ENCODE peak calls at places on chromosomes 13 and 19, in four cellular contexts. Y is astrocyte of the cerebellum, L is NB4, S is PC-3. A is an unnamed sample.

GRCh38 chr13:29472317-29472961 is 123.0 kb downstream of the SLC7A1 start:
- DNase-seq in L (peak), Y (peak), S (peak), A (peak)

GRCh38 chr13:20525601-20526544 is at the start of gene CRYL1:
- DNase-seq in Y (no peak), L (peak), S (peak), A (no peak)

GRCh38 chr19:10009269-10009665 is 1.0 kb downstream of the COL5A3 start:
- DNase-seq in Y (no peak), L (peak), S (peak), A (peak)

GRCh38 chr13:44680746-44681355 is 104.7 kb upstream of the TSC22D1 start:
- DNase-seq in Y (no peak), L (no peak), S (no peak), A (no peak)

GRCh38 chr19:38441660-38442348 is 8.3 kb downstream of the RYR1 start:
- DNase-seq in Y (no peak), L (peak), S (no peak), A (no peak)

GRCh38 chr19:14542721-14543328 is 13.4 kb downstream of the TECR start:
- DNase-seq in S (no peak), Y (no peak), L (peak), A (no peak)

GRCh38 chr19:38394488-38394887 is 6.0 kb downstream of the SPRED3 start:
- DNase-seq in Y (no peak), S (no peak), L (no peak), A (no peak)

GRCh38 chr13:30752201-30752797 is 17.0 kb downstream of the ALOX5AP start:
- DNase-seq in L (no peak), Y (no peak), S (no peak), A (no peak)

GRCh38 chr19:47158367-47158791 is 27.7 kb downstream of the SAE1 start:
- DNase-seq in Y (no peak), L (no peak), S (no peak), A (no peak)

GRCh38 chr19:2533686-2534085 is 57.8 kb downstream of the GADD45B start:
- DNase-seq in L (no peak), Y (no peak), S (peak), A (no peak)

DNA sequence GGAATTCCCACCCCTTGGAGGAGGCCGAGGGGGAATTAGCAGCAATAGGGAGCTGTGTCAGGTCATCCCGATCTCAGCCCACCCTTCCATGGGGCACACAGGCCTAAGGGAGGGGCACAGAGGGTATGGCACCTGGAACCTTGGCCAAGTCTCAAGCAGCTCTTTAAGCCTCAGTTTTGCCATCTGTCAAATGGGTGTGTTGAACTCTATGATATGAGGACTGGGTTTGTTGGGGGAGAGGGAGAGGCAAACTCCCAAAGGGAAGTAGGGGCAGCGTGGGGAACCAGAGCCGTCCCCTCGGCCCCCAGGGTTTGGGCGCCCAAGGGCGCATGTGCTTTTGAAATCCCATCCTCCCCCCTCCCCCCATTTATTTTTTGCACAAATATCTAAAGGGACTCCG is 49.7 kb downstream of the COLGALT1 start:
- DNase-seq in S (no peak), L (no peak), Y (no peak), A (no peak)
- H3K4me3 ChIP-seq in S (no peak), L (no peak), Y (no peak), A (no peak)

GRCh38 chr13:25971499-25972145 is 80.2 kb downstream of the SHISA2 start:
- DNase-seq in L (no peak), S (peak), Y (no peak), A (no peak)

GRCh38 chr13:25973576-25973975 is 78.2 kb downstream of the SHISA2 start:
- DNase-seq in Y (no peak), S (no peak), L (no peak), A (no peak)

GRCh38 chr13:25977216-25977615 is 74.6 kb downstream of the SHISA2 start:
- DNase-seq in L (no peak), Y (no peak), S (no peak), A (no peak)

GRCh38 chr13:25971077-25971476 is 80.7 kb downstream of the SHISA2 start:
- DNase-seq in S (no peak), L (no peak), Y (no peak), A (no peak)

DNA sequence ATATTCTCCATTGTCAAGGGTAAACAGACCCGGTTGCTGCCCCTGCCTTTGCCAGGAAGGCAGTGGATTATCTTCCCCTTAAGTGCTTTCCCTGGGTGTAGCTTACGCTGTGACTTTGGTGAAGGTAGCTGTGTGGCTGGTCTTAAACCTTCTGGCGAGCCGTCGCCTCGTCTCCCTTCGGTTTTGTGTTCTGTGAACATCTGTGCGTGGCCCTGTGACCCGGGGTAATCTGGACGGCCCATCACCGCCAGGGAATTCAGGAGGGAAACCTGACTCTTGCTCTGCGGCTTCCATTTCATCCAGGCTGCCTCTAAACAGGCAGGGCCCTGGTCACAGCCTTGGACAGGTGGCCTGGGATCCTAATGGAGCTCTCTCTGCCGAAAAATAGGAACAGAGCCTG is 78.7 kb downstream of the SHISA2 start:
- DNase-seq in S (no peak), Y (no peak), L (no peak), A (no peak)
- H3K4me3 ChIP-seq in S (no peak), Y (no peak), L (no peak), A (no peak)

GRCh38 chr19:6533000-6533328 is 2.1 kb downstream of the TNFSF9 start:
- DNase-seq in S (no peak), Y (no peak), L (no peak), A (no peak)
- H3K4me3 ChIP-seq in S (no peak), Y (no peak), L (no peak), A (peak)

GRCh38 chr13:93558637-93559036 is 332.0 kb downstream of the GPC6 start:
- DNase-seq in Y (no peak), L (no peak), S (no peak), A (no peak)

GRCh38 chr13:93562676-93563075 is 336.1 kb downstream of the GPC6 start:
- DNase-seq in S (no peak), L (no peak), Y (no peak), A (no peak)

GRCh38 chr13:93559718-93560117 is 333.1 kb downstream of the GPC6 start:
- DNase-seq in Y (peak), S (peak), L (no peak), A (peak)

DNA sequence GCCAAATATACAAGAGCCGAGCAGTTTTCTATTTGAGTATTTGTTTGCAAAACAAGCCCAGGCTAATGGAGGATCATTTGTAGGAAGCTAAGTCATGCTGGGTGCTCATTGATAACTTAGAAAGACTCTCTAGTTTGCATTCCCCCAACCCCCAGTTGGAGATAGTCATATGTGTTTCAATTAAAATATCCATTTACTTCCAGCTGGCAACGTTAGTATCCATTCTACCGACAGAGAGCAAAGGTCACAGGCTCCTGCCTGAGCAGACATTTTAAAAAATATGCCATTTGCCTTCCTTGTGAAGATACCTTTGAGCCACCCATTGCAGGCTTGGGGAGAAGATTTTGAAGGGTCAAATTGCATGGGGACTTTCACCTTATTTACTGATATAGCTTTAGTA is 334.9 kb downstream of the GPC6 start:
- DNase-seq in L (no peak), S (no peak), Y (no peak), A (no peak)
- H3K4me3 ChIP-seq in L (no peak), S (no peak), Y (no peak), A (no peak)

DNA sequence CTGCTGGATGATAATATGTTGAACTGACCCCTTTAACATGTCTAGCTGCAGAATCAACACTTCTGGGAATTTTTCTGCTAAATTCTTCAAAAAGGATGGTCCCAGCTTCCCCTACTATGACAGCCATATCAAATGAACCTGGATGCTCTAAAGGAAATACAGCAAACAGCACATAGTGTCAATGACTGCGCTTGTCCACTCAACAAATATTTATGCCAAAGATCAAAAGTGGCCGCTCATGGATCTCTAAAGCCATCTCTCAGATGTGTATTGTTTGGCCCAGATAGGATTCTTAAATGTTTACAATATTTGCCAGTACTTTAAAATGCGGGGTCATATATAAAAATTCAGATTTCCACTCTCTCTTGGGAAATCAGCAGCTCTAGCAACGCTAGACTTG is 3.3 kb downstream of the TBC1D4 start:
- DNase-seq in S (no peak), Y (no peak), L (no peak), A (no peak)
- H3K4me3 ChIP-seq in S (peak), Y (no peak), L (no peak), A (no peak)

DNA sequence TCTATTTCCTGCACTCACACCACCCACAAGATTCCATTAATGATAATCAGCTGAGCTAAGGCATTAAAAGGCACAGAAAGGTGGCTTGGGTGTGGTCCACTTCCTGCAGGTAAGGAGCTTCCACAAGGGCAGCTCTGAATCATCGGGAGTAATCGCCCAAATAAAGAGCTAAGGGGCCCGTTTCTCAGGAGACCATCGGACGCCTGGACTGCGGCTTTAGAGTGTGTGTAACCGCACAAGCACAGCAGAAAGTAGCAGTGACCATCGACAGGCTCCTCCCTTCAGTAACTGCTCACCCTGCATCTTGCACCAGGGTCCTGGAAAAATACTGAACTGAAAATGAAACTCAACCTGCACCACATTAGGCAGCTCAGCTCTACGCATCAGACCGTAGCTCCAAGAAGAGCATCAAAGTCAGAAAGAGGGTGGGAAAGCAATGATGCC is 6.0 kb downstream of the STK24 start:
- DNase-seq in L (peak), Y (no peak), S (peak), A (no peak)
- H3K4me3 ChIP-seq in L (peak), Y (no peak), S (peak), A (peak)

DNA sequence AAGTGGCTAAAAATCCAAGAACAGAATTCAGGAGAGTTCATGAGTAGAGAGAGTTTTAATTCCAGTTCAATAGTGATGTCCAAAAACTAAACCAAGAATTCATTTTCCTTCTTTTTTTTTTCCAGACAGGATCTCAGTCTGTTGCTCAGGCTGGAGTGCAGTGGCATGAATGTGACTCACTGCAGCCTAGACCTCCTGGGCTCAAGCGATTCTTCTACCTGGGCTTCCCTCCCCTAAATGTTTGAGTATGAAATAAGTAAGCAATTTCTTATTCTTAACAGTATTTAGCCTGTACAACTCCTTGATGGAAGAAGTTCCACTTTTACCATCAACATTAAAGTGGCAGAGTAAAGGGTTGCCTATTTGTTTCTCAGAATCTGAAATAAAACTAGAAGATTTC is 3.8 kb downstream of the COMMD6 start:
- DNase-seq in S (no peak), L (no peak), Y (no peak), A (no peak)
- H3K4me3 ChIP-seq in S (no peak), L (no peak), Y (no peak), A (no peak)

GRCh38 chr19:8449830-8450229 is 5.1 kb downstream of the HNRNPM start:
- DNase-seq in S (peak), L (peak), Y (no peak), A (no peak)
- H3K4me3 ChIP-seq in S (no peak), L (peak), Y (no peak), A (no peak)

GRCh38 chr13:106532111-106532929 is 3.1 kb downstream of the EFNB2 start:
- DNase-seq in S (peak), Y (no peak), L (no peak), A (no peak)
- H3K4me3 ChIP-seq in S (peak), Y (peak), L (no peak), A (peak)

A was measured in HFF-Myc.